ENCODE peak calls at places on chromosomes 11 and 22, in eight cellular contexts. One of them, this sample, is unnamed.

GRCh38 chr22:28139993-28140392 is 220.9 kb upstream of the PITPNB start:
- DNase-seq in cardiac fibroblast: peak
- DNase-seq in thoracic aorta: no peak
- DNase-seq in fibroblast of mammary gland: peak
- DNase-seq in fibroblast of villous mesenchyme: peak
- DNase-seq in kidney epithelial cell: peak
- DNase-seq in suprapubic skin: no peak
- DNase-seq in lower lobe of right lung: no peak
- DNase-seq in this sample: peak

GRCh38 chr11:117584056-117584830 is 212.8 kb downstream of the DSCAML1 start:
- DNase-seq in suprapubic skin: peak
- DNase-seq in cardiac fibroblast: peak
- DNase-seq in fibroblast of mammary gland: peak
- DNase-seq in thoracic aorta: no peak
- DNase-seq in lower lobe of right lung: no peak
- DNase-seq in fibroblast of villous mesenchyme: no peak
- DNase-seq in kidney epithelial cell: no peak
- DNase-seq in this sample: no peak

GRCh38 chr22:18000441-18001039 is 23.8 kb downstream of the MICAL3 start:
- DNase-seq in suprapubic skin: peak
- DNase-seq in thoracic aorta: no peak
- DNase-seq in kidney epithelial cell: no peak
- DNase-seq in fibroblast of villous mesenchyme: peak
- DNase-seq in fibroblast of mammary gland: no peak
- DNase-seq in lower lobe of right lung: no peak
- DNase-seq in cardiac fibroblast: peak
- DNase-seq in this sample: no peak

GRCh38 chr11:130772266-130773227 is 143.7 kb downstream of the SNX19 start:
- DNase-seq in thoracic aorta: no peak
- DNase-seq in suprapubic skin: no peak
- DNase-seq in fibroblast of villous mesenchyme: peak
- DNase-seq in cardiac fibroblast: peak
- DNase-seq in kidney epithelial cell: peak
- DNase-seq in fibroblast of mammary gland: peak
- DNase-seq in lower lobe of right lung: no peak
- DNase-seq in this sample: peak

GRCh38 chr22:29625090-29625825 is 21.8 kb downstream of the NF2 start:
- DNase-seq in fibroblast of mammary gland: peak
- DNase-seq in suprapubic skin: no peak
- DNase-seq in cardiac fibroblast: peak
- DNase-seq in thoracic aorta: no peak
- DNase-seq in lower lobe of right lung: peak
- DNase-seq in fibroblast of villous mesenchyme: peak
- DNase-seq in kidney epithelial cell: peak
- DNase-seq in this sample: peak

GRCh38 chr22:39264344-39265116 is 19.7 kb upstream of the PDGFB start:
- DNase-seq in suprapubic skin: no peak
- DNase-seq in thoracic aorta: no peak
- DNase-seq in fibroblast of villous mesenchyme: no peak
- DNase-seq in fibroblast of mammary gland: no peak
- DNase-seq in kidney epithelial cell: no peak
- DNase-seq in cardiac fibroblast: no peak
- DNase-seq in lower lobe of right lung: peak
- DNase-seq in this sample: no peak

GRCh38 chr11:125345706-125346561 is 150.1 kb downstream of the FEZ1 start:
- DNase-seq in fibroblast of villous mesenchyme: peak
- DNase-seq in cardiac fibroblast: peak
- DNase-seq in kidney epithelial cell: no peak
- DNase-seq in thoracic aorta: peak
- DNase-seq in lower lobe of right lung: peak
- DNase-seq in suprapubic skin: peak
- DNase-seq in fibroblast of mammary gland: peak
- DNase-seq in this sample: peak

GRCh38 chr11:60973699-60974098 is 2.2 kb downstream of the CD6 start:
- DNase-seq in suprapubic skin: peak
- DNase-seq in fibroblast of mammary gland: no peak
- DNase-seq in kidney epithelial cell: no peak
- DNase-seq in thoracic aorta: no peak
- DNase-seq in fibroblast of villous mesenchyme: no peak
- DNase-seq in cardiac fibroblast: no peak
- DNase-seq in lower lobe of right lung: no peak
- DNase-seq in this sample: no peak

GRCh38 chr22:20809538-20810185 is 35.7 kb downstream of the SERPIND1 start:
- DNase-seq in suprapubic skin: no peak
- DNase-seq in lower lobe of right lung: no peak
- DNase-seq in thoracic aorta: no peak
- DNase-seq in fibroblast of mammary gland: no peak
- DNase-seq in fibroblast of villous mesenchyme: no peak
- DNase-seq in kidney epithelial cell: no peak
- DNase-seq in cardiac fibroblast: no peak
- DNase-seq in this sample: no peak

GRCh38 chr11:14144905-14145304 is 182.4 kb downstream of the SPON1 start:
- DNase-seq in lower lobe of right lung: no peak
- DNase-seq in suprapubic skin: no peak
- DNase-seq in fibroblast of villous mesenchyme: no peak
- DNase-seq in cardiac fibroblast: no peak
- DNase-seq in kidney epithelial cell: no peak
- DNase-seq in thoracic aorta: no peak
- DNase-seq in fibroblast of mammary gland: no peak
- DNase-seq in this sample: no peak

DNA sequence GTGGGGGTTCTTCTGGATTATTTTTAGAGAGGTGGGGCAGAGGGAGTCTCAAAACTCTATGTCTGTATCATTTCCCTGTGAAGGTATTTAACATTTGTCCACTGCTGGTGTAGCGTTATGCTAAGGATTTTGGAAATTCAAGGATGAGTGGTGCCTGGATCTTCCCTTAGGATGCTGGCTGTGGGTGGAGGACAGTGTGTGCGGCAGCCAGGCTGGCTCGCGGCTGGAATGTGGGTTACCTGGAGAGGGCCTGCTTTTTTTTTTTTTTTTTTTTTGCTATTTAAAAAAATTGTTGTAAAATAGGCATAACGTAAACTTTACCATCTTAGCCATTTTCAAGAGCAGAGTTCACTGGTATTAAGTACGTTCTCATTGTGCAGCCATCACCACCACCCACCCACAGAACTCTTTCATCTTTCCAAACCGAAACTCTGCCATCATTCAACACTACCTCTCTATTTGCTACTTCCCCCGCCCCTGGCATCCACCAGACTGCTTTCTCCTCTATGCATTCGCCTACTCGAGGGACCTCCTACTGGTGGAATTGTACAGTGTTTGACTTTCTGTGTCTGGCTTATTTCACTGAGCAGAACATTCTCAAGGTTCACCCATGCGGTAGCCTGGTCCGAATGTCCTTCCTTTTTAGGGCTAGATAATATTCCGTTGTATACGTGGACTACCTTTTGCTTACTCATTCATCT is 67.1 kb downstream of the PARVB start:
- DNase-seq in fibroblast of villous mesenchyme: no peak
- DNase-seq in fibroblast of mammary gland: peak
- DNase-seq in suprapubic skin: no peak
- DNase-seq in thoracic aorta: no peak
- DNase-seq in cardiac fibroblast: peak
- DNase-seq in lower lobe of right lung: no peak
- DNase-seq in kidney epithelial cell: no peak
- DNase-seq in this sample: no peak
- TF ChIP-seq CTCF in fibroblast of villous mesenchyme: peak
- TF ChIP-seq CTCF in fibroblast of mammary gland: peak
- TF ChIP-seq CTCF in suprapubic skin: no peak
- TF ChIP-seq CTCF in thoracic aorta: no peak
- TF ChIP-seq CTCF in cardiac fibroblast: peak
- TF ChIP-seq CTCF in lower lobe of right lung: no peak
- TF ChIP-seq CTCF in kidney epithelial cell: peak
- TF ChIP-seq CTCF in this sample: peak

DNA sequence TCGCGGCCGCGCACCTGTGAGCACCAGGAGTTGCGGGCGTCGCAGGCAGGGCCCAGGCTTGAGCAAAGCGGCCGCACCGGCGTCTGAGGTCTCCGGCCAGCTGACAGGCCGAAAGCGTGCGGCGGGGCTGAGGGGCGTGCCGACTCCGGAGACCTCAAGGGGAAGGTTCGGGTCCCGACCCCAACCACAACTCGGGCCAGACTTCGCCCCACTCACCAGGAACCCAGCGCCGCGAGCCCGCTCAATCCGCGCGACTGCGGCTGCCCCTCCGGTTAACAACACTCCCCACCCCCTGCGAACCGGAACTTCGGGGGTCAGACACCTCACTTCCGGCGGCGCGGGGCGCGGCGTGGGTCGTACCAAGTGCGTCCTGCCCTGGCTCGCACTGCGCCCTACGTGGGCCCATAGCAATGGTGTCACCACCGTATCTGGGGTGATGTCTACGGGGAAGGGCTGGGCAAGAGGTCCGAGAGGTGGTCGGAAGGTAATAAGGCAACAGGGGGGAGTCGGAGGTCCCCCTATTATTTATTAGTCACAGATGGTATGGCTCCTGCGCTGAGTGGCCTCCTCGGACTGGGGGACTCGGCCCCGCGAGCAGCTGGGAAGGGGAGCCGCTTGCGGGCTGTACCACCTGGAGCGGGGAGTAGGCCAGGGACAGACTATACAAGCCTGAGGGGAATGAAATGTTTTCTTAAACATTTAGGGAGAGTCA is at the start of gene SYVN1:
- DNase-seq in lower lobe of right lung: peak
- DNase-seq in fibroblast of mammary gland: peak
- DNase-seq in thoracic aorta: peak
- DNase-seq in cardiac fibroblast: peak
- DNase-seq in kidney epithelial cell: no peak
- DNase-seq in suprapubic skin: peak
- DNase-seq in fibroblast of villous mesenchyme: peak
- DNase-seq in this sample: peak
- H3K4me3 ChIP-seq in lower lobe of right lung: peak
- H3K4me3 ChIP-seq in fibroblast of mammary gland: peak
- H3K4me3 ChIP-seq in thoracic aorta: peak
- H3K4me3 ChIP-seq in cardiac fibroblast: peak
- H3K4me3 ChIP-seq in kidney epithelial cell: peak
- H3K4me3 ChIP-seq in suprapubic skin: peak
- H3K4me3 ChIP-seq in fibroblast of villous mesenchyme: peak
- H3K4me3 ChIP-seq in this sample: peak

DNA sequence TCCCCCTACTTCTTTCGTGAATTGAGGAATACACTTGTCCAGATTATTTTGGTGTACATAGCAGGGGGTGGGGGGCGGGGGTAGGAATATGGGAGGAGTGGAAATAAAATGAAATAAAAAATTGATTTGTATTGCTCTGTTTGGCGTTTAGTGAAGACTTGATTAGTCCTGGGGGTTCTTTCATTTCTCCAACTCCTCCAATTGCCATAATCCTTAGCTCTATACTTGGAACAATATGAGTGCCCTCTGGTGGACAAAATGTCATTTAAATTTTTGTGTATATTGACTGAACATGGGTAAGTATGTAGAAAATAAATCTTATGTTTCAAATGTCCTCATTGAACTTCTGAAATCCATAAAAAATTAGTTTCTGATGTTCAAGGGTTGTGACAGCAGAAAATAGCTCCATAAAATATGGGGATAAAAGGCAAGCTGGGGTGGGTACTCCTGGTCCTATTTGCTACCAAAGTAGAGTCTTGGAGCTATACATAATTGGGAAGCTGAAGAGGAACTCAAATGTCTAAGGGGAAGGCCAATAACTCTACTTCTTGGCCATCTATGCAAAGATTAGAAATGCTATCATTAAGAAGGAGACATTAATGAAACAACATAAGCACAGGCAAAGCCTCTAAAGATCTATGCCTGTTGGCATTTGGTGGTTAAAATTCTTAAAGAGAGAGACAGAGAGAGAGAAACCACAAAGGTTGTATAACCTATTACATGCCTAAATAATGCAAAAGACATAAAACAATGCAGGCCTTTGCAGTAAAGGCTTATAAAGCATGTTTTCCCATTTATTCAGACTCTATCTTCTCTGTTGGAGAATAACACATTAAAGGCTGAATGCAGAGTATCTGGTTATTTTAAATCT is 421.6 kb downstream of the METTL15 start:
- DNase-seq in lower lobe of right lung: no peak
- DNase-seq in cardiac fibroblast: peak
- DNase-seq in thoracic aorta: no peak
- DNase-seq in fibroblast of villous mesenchyme: peak
- DNase-seq in fibroblast of mammary gland: peak
- DNase-seq in kidney epithelial cell: no peak
- DNase-seq in suprapubic skin: no peak
- DNase-seq in this sample: peak
- TF ChIP-seq CTCF in lower lobe of right lung: peak
- TF ChIP-seq CTCF in cardiac fibroblast: peak
- TF ChIP-seq CTCF in thoracic aorta: peak
- TF ChIP-seq CTCF in fibroblast of villous mesenchyme: peak
- TF ChIP-seq CTCF in fibroblast of mammary gland: peak
- TF ChIP-seq CTCF in kidney epithelial cell: no peak
- TF ChIP-seq CTCF in suprapubic skin: no peak
- TF ChIP-seq CTCF in this sample: no peak

GRCh38 chr11:69074375-69074774 is 25.6 kb downstream of the TPCN2 start:
- DNase-seq in cardiac fibroblast: no peak
- DNase-seq in suprapubic skin: no peak
- DNase-seq in lower lobe of right lung: no peak
- DNase-seq in kidney epithelial cell: no peak
- DNase-seq in fibroblast of villous mesenchyme: no peak
- DNase-seq in thoracic aorta: no peak
- DNase-seq in fibroblast of mammary gland: no peak
- DNase-seq in this sample: no peak

GRCh38 chr11:69071956-69072355 is 23.2 kb downstream of the TPCN2 start:
- DNase-seq in fibroblast of villous mesenchyme: no peak
- DNase-seq in suprapubic skin: no peak
- DNase-seq in thoracic aorta: no peak
- DNase-seq in cardiac fibroblast: no peak
- DNase-seq in lower lobe of right lung: no peak
- DNase-seq in fibroblast of mammary gland: no peak
- DNase-seq in kidney epithelial cell: no peak
- DNase-seq in this sample: no peak

GRCh38 chr11:69074786-69075185 is 26.1 kb downstream of the TPCN2 start:
- DNase-seq in fibroblast of mammary gland: peak
- DNase-seq in suprapubic skin: no peak
- DNase-seq in fibroblast of villous mesenchyme: peak
- DNase-seq in lower lobe of right lung: no peak
- DNase-seq in thoracic aorta: no peak
- DNase-seq in cardiac fibroblast: no peak
- DNase-seq in kidney epithelial cell: no peak
- DNase-seq in this sample: no peak

GRCh38 chr11:69073445-69073844 is 24.7 kb downstream of the TPCN2 start:
- DNase-seq in fibroblast of mammary gland: no peak
- DNase-seq in fibroblast of villous mesenchyme: no peak
- DNase-seq in lower lobe of right lung: no peak
- DNase-seq in cardiac fibroblast: no peak
- DNase-seq in suprapubic skin: no peak
- DNase-seq in kidney epithelial cell: no peak
- DNase-seq in thoracic aorta: no peak
- DNase-seq in this sample: no peak

DNA sequence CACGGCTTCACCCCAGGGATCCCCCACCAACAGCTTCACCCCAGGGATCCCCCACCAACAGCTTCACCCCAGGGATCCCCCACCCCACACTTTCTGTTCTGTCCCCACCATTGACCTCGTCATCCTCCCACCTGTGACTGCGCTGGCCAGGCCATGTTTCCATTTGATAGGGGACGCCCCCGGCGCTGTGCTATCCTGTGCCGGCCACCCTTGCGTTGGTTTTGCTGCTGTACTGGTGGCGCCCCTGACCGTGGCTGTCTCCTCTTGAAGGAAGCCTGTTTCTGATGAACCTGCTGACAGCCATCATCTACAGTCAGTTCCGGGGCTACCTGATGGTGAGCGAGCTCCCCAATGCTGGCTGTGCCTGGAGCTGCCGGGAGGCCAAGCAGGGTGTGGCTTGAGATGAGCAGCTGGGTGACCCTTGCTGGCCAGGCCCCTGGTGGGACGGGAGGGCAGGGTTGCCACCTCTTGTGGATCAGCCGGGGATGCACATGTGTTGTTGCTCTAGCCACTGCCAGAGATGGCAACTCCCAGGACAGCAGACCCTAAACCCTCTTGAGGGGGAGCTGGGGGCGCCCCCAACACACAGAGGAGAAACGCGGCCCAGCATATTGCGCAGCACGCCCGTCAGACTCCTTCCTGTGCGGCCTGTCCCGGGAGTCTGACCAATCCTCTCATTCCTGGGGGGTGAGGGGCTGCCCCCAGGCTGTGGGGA is 22.5 kb downstream of the TPCN2 start:
- DNase-seq in cardiac fibroblast: no peak
- DNase-seq in suprapubic skin: no peak
- DNase-seq in kidney epithelial cell: no peak
- DNase-seq in fibroblast of mammary gland: no peak
- DNase-seq in fibroblast of villous mesenchyme: no peak
- DNase-seq in thoracic aorta: no peak
- DNase-seq in lower lobe of right lung: no peak
- DNase-seq in this sample: no peak
- H3K4me3 ChIP-seq in cardiac fibroblast: no peak
- H3K4me3 ChIP-seq in suprapubic skin: no peak
- H3K4me3 ChIP-seq in kidney epithelial cell: no peak
- H3K4me3 ChIP-seq in fibroblast of mammary gland: no peak
- H3K4me3 ChIP-seq in fibroblast of villous mesenchyme: no peak
- H3K4me3 ChIP-seq in thoracic aorta: no peak
- H3K4me3 ChIP-seq in lower lobe of right lung: no peak
- H3K4me3 ChIP-seq in this sample: no peak